ENCODE peak calls at places on chromosomes 3 and 15, in ten cellular contexts. D, N, O, Z, V, G, I, M, S and J are unnamed samples.

GRCh38 chr3:40771112-40771511 is 246.4 kb downstream of the ZNF621 start:
- DNase-seq in D (no peak), N (no peak), O (no peak), Z (no peak), V (no peak), G (no peak), I (no peak), M (no peak), S (no peak), J (peak)

GRCh38 chr15:38708672-38709188 is 144.1 kb upstream of the RASGRP1 start:
- DNase-seq in D (no peak), N (no peak), O (no peak), Z (no peak), V (no peak), G (no peak), I (no peak), M (no peak), S (no peak), J (no peak)

GRCh38 chr3:104263477-104263876 is 1103.2 kb upstream of the ALCAM start:
- DNase-seq in D (no peak), N (no peak), O (no peak), Z (no peak), V (no peak), G (no peak), I (no peak), M (no peak), S (no peak), J (no peak)

GRCh38 chr3:51970606-51971300 is 3.1 kb downstream of the ABHD14B start:
- DNase-seq in D (no peak), N (no peak), O (no peak), Z (no peak), V (no peak), G (no peak), I (peak), M (no peak), S (peak), J (peak)

GRCh38 chr3:169082076-169082475 is 581.4 kb downstream of the MECOM start:
- DNase-seq in D (no peak), N (no peak), O (no peak), Z (no peak), V (no peak), G (no peak), I (no peak), M (no peak), S (no peak), J (no peak)

GRCh38 chr3:13484861-13485590 is 4.9 kb downstream of the HDAC11 start:
- DNase-seq in D (peak), N (no peak), O (no peak), Z (peak), V (peak), G (no peak), I (peak), M (peak), S (no peak), J (no peak)

GRCh38 chr3:132343018-132343612 is 25.9 kb downstream of the ACP3 start:
- DNase-seq in D (peak), N (peak), O (no peak), Z (no peak), V (peak), G (peak), I (no peak), M (peak), S (no peak), J (no peak)

GRCh38 chr15:78620021-78620838 is 566 bp downstream of the CHRNA3 start:
- DNase-seq in D (peak), N (no peak), O (no peak), Z (no peak), V (peak), G (no peak), I (no peak), M (no peak), S (no peak), J (no peak)

GRCh38 chr3:39644176-39644575 is 165.2 kb upstream of the MYRIP start:
- DNase-seq in D (no peak), N (no peak), O (no peak), Z (no peak), V (no peak), G (no peak), I (no peak), M (no peak), S (no peak), J (no peak)

GRCh38 chr3:13218541-13218908 is 145.3 kb upstream of the IQSEC1 start:
- DNase-seq in D (no peak), N (no peak), O (no peak), Z (no peak), V (no peak), G (no peak), I (no peak), M (no peak), S (no peak), J (no peak)

GRCh38 chr3:136250862-136251460 is 821 bp downstream of the PCCB start:
- DNase-seq in D (peak), N (peak), O (peak), Z (no peak), V (peak), G (peak), I (peak), M (peak), S (peak), J (peak)

GRCh38 chr3:46059432-46059831 is 32.1 kb upstream of the XCR1 start:
- DNase-seq in D (no peak), N (no peak), O (no peak), Z (no peak), V (no peak), G (no peak), I (no peak), M (no peak), S (no peak), J (no peak)

GRCh38 chr15:79433610-79434009 is 1.5 kb downstream of the MINAR1 start:
- DNase-seq in D (no peak), N (no peak), O (no peak), Z (no peak), V (peak), G (no peak), I (no peak), M (no peak), S (no peak), J (no peak)

GRCh38 chr15:41990691-41991090 is 18.3 kb upstream of the EHD4 start:
- DNase-seq in D (no peak), N (no peak), O (no peak), Z (no peak), V (no peak), G (no peak), I (no peak), M (no peak), S (no peak), J (no peak)

GRCh38 chr15:48928877-48929538 is 34.7 kb downstream of the SHC4 start:
- DNase-seq in D (no peak), N (no peak), O (no peak), Z (no peak), V (no peak), G (no peak), I (no peak), M (no peak), S (no peak), J (no peak)

GRCh38 chr3:65605876-65606432 is 432.8 kb downstream of the MAGI1 start:
- DNase-seq in D (no peak), N (no peak), O (no peak), Z (no peak), V (no peak), G (no peak), I (no peak), M (no peak), S (no peak), J (no peak)

GRCh38 chr15:101151286-101151685 is 100.6 kb downstream of the CHSY1 start:
- DNase-seq in D (no peak), N (no peak), O (no peak), Z (no peak), V (no peak), G (peak), I (no peak), M (no peak), S (no peak), J (no peak)

GRCh38 chr15:59327942-59328341 is 44.7 kb downstream of the MYO1E start:
- DNase-seq in D (no peak), N (no peak), O (peak), Z (no peak), V (no peak), G (no peak), I (no peak), M (no peak), S (no peak), J (no peak)

GRCh38 chr3:149663966-149664365 is 6.1 kb upstream of the WWTR1 start:
- DNase-seq in D (no peak), N (peak), O (no peak), Z (no peak), V (no peak), G (no peak), I (no peak), M (no peak), S (no peak), J (no peak)

GRCh38 chr15:40766906-40767837 is 2.6 kb upstream of the C15orf62 start:
- DNase-seq in D (no peak), N (no peak), O (no peak), Z (no peak), V (peak), G (no peak), I (no peak), M (no peak), S (no peak), J (no peak)

GRCh38 chr3:117719316-117719926 is 1009.8 kb downstream of the TUSC7 start:
- DNase-seq in D (no peak), N (no peak), O (no peak), Z (no peak), V (peak), G (peak), I (no peak), M (peak), S (no peak), J (no peak)

GRCh38 chr15:31504462-31504839 is 177.8 kb downstream of the KLF13 start:
- DNase-seq in D (no peak), N (peak), O (no peak), Z (no peak), V (no peak), G (no peak), I (no peak), M (no peak), S (no peak), J (no peak)

DNA sequence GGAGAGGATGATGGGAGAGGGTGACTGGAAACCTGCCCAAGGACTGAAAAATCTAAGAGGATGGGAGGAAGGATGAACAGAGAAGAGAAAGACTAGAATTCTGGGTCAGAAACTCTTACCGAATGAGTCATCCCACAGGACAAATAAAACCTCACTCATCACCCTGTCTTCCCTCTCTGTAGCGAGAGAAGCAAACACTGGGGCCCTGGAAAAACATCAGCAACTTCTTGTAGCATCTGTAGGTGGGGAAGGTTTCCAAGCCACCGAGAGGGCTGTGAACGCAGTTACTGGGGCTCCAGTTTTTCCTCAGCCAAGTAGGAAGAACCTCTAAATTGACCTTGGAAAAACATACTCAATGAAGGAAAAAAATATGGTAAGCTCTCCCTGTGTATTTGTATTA is 193.0 kb upstream of the TPRG1 start:
- DNase-seq in D (peak), N (no peak), O (no peak), Z (no peak), V (peak), G (no peak), I (no peak), M (no peak), S (no peak), J (no peak)
- H3K27ac ChIP-seq in D (peak), N (no peak), O (no peak), Z (no peak), V (peak), G (no peak), I (no peak), M (no peak), S (no peak), J (no peak)

DNA sequence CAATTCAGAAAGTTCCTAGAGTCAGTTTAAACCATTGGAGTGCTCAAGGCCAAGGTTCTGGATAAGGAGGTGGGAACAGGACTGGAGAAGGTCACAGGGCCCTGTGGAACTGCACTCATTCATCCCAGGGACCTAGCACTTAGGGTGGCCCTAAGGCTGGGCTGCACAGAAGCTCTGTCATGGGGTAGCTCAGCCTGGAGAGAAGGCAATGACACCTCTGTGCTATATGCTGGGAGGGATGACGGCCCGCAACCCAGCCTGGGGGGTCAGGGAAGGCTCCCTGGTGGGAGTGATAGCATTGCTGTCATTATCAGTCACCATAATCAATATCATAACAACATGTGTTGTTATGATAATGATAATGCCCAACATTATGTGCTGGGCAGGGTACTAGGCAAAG is 13.4 kb downstream of the RBP1 start:
- DNase-seq in D (no peak), N (no peak), O (no peak), Z (no peak), V (no peak), G (no peak), I (no peak), M (no peak), S (no peak), J (no peak)
- H3K27ac ChIP-seq in D (no peak), N (no peak), O (no peak), Z (no peak), V (no peak), G (no peak), I (no peak), M (no peak), S (no peak), J (no peak)

DNA sequence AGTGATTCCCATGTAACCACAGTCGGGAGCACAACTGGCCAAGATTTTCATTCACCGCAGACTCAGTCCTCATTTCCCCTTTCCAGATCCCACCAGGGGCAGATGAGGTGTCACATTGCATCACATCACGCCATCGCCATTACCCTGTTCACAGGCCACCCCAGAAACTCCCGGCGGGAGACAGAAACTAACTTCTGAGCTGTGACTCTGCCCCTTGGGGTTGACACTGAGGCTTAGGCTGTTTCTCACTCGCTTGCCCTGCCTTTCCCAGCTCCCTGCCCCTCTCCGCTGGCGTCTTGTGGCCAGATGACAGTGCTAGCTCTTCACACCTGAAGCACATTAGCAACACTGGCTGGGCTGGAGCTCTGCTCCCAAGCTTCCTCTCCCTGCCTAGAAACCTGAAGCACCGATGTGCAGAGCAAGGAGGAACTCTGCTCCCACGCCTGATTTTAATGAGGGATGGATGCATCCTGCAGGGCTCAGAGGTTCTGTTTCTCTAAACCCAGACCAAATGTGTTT is 88.8 kb upstream of the CTDSPL start:
- DNase-seq in D (no peak), N (no peak), O (no peak), Z (no peak), V (no peak), G (no peak), I (no peak), M (no peak), S (no peak), J (peak)
- H3K27ac ChIP-seq in D (no peak), N (no peak), O (no peak), Z (no peak), V (no peak), G (no peak), I (no peak), M (no peak), S (no peak), J (peak)

GRCh38 chr3:138778643-138779042 is 56.1 kb downstream of the PIK3CB start:
- DNase-seq in D (no peak), N (no peak), O (no peak), Z (no peak), V (no peak), G (no peak), I (no peak), M (no peak), S (no peak), J (no peak)

GRCh38 chr3:138776961-138777360 is 57.8 kb downstream of the PIK3CB start:
- DNase-seq in D (no peak), N (no peak), O (no peak), Z (no peak), V (no peak), G (no peak), I (no peak), M (no peak), S (no peak), J (no peak)

GRCh38 chr3:138774529-138775253 is 60.0 kb downstream of the PIK3CB start:
- DNase-seq in D (peak), N (peak), O (no peak), Z (no peak), V (peak), G (peak), I (no peak), M (no peak), S (no peak), J (peak)

GRCh38 chr3:138771585-138771984 is 63.1 kb downstream of the PIK3CB start:
- DNase-seq in D (no peak), N (no peak), O (no peak), Z (no peak), V (no peak), G (no peak), I (no peak), M (no peak), S (no peak), J (no peak)

DNA sequence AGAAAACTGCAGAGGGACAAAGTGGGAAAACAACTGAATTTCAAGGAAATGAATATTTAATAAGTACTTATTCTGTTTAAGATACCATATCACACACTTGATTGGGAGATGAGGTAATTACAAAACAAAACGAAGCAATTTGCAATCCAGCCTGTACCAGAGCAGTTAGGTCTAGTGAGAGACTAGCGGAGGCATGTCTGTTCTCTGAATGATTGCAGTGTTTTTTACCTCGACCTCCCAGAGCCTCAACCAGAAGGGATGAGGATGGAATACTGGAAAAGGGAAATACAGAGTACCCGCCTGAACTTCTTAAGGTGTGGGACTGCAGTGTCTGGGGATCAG is 59.5 kb downstream of the PIK3CB start:
- DNase-seq in D (no peak), N (no peak), O (no peak), Z (no peak), V (no peak), G (no peak), I (no peak), M (no peak), S (no peak), J (no peak)
- H3K27ac ChIP-seq in D (no peak), N (no peak), O (no peak), Z (no peak), V (peak), G (no peak), I (peak), M (peak), S (no peak), J (peak)

GRCh38 chr3:151819910-151820309 is 6.0 kb downstream of the AADAC start:
- DNase-seq in D (no peak), N (no peak), O (no peak), Z (no peak), V (no peak), G (no peak), I (no peak), M (peak), S (no peak), J (no peak)
- H3K27ac ChIP-seq in D (no peak), N (no peak), O (no peak), Z (no peak), V (no peak), G (no peak), I (no peak), M (peak), S (no peak), J (no peak)

GRCh38 chr3:172557515-172558220 is 34.4 kb upstream of the TNFSF10 start:
- DNase-seq in D (no peak), N (no peak), O (no peak), Z (no peak), V (no peak), G (no peak), I (no peak), M (no peak), S (no peak), J (no peak)
- H3K27ac ChIP-seq in D (no peak), N (no peak), O (peak), Z (no peak), V (no peak), G (no peak), I (no peak), M (no peak), S (no peak), J (no peak)

GRCh38 chr3:189304465-189305341 is 132.9 kb downstream of the TPRG1 start:
- DNase-seq in D (no peak), N (peak), O (no peak), Z (no peak), V (peak), G (no peak), I (peak), M (no peak), S (no peak), J (no peak)

GRCh38 chr3:189303584-189303983 is 131.8 kb downstream of the TPRG1 start:
- DNase-seq in D (no peak), N (no peak), O (no peak), Z (no peak), V (peak), G (no peak), I (no peak), M (no peak), S (no peak), J (no peak)

GRCh38 chr3:189307963-189308362 is 136.2 kb downstream of the TPRG1 start:
- DNase-seq in D (no peak), N (no peak), O (no peak), Z (no peak), V (no peak), G (no peak), I (no peak), M (no peak), S (no peak), J (no peak)

GRCh38 chr3:189308594-189308993 is 136.8 kb downstream of the TPRG1 start:
- DNase-seq in D (no peak), N (no peak), O (no peak), Z (no peak), V (no peak), G (no peak), I (no peak), M (no peak), S (no peak), J (no peak)

DNA sequence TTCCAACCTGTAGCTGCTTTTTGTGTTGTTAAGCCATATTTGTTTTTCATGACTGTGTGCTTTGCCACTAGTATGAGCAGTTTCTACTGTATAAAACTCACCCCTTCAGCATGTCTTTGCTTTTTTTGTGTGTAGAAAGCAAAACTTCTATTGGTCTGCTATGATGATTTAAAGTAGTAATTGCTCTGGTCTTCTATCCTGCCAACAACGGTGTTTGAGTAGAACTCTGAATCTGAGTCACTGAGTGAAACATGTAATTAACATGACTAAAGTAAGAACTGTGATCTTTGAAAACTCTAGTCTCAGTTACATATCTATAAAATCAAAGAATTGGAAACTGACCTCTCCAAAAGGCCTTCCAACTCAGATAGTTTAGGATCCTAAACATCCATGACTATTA is 133.6 kb downstream of the TPRG1 start:
- DNase-seq in D (no peak), N (no peak), O (no peak), Z (no peak), V (no peak), G (no peak), I (no peak), M (no peak), S (no peak), J (no peak)
- H3K27ac ChIP-seq in D (no peak), N (no peak), O (no peak), Z (no peak), V (peak), G (no peak), I (no peak), M (no peak), S (no peak), J (no peak)

DNA sequence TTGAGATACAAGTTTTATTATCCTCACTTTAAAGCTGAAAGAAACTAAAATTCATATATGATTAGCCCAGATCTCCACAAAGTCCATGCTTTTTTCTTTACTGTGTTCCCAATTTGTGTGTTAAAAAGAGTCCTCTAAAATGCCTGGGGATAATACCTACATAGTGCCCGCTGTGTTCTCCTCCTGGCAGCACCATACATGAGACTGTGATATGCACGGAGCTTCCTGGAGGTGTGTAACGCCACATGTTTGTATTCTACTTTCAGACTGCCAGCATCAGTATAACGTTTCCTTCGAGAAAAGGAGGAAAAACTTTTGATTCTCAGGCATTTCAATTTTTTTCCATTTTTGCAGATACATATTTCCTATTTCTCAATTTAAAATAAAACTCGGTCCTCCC is 273.3 kb upstream of the TGFBR2 start:
- DNase-seq in D (no peak), N (no peak), O (no peak), Z (no peak), V (no peak), G (no peak), I (no peak), M (no peak), S (no peak), J (no peak)
- H3K27ac ChIP-seq in D (no peak), N (no peak), O (no peak), Z (no peak), V (peak), G (no peak), I (no peak), M (no peak), S (peak), J (no peak)